ENCODE peak calls at places on chromosomes 7 and 10, in eight cellular contexts. W is IMR-90, J is Caco-2, K is A549, G is dorsolateral prefrontal cortex, D is left lung, C is lower lobe of right lung, R is Panc1. S is an unnamed sample.

GRCh38 chr10:117885206-117885605 is 161.5 kb downstream of the RAB11FIP2 start:
- DNase-seq in W (no peak), J (no peak), K (no peak), G (no peak), D (no peak), C (no peak), R (no peak), S (no peak)

GRCh38 chr10:44316187-44316921 is 68.5 kb downstream of the CXCL12 start:
- DNase-seq in W (no peak), J (peak), K (no peak), G (no peak), D (no peak), C (no peak), R (no peak), S (no peak)

GRCh38 chr7:132381742-132382472 is 194.4 kb downstream of the PLXNA4 start:
- DNase-seq in W (no peak), J (peak), K (no peak), G (no peak), D (no peak), C (no peak), R (no peak), S (no peak)

GRCh38 chr7:31002256-31002655 is 38.5 kb downstream of the GHRHR start:
- DNase-seq in W (no peak), J (no peak), K (no peak), G (no peak), D (no peak), C (no peak), R (no peak), S (peak)

GRCh38 chr7:123923599-123923998 is 1.4 kb upstream of the SPAM1 start:
- DNase-seq in W (no peak), J (no peak), K (no peak), G (no peak), D (no peak), C (no peak), R (no peak), S (no peak)

GRCh38 chr10:21726601-21727295 is 192.7 kb downstream of the MLLT10 start:
- DNase-seq in W (peak), J (no peak), K (no peak), G (no peak), D (no peak), C (no peak), R (no peak), S (no peak)

GRCh38 chr7:70717553-70718248 is 414.2 kb upstream of the GALNT17 start:
- DNase-seq in W (no peak), J (no peak), K (no peak), G (no peak), D (no peak), C (no peak), R (no peak), S (no peak)

GRCh38 chr10:126702181-126702580 is 31.7 kb upstream of the C10orf90 start:
- DNase-seq in W (peak), J (no peak), K (no peak), G (no peak), D (no peak), C (no peak), R (no peak), S (no peak)

GRCh38 chr10:16242446-16242845 is 194.4 kb upstream of the PTER start:
- DNase-seq in W (no peak), J (no peak), K (no peak), G (no peak), D (no peak), C (no peak), R (no peak), S (no peak)

GRCh38 chr7:153406486-153406872 is 645.7 kb upstream of the DPP6 start:
- DNase-seq in W (no peak), J (no peak), K (no peak), G (no peak), D (no peak), C (no peak), R (no peak), S (no peak)

GRCh38 chr10:10991144-10991543 is 26.5 kb upstream of the CELF2 start:
- DNase-seq in W (no peak), J (no peak), K (no peak), G (no peak), D (no peak), C (no peak), R (no peak), S (no peak)

GRCh38 chr7:123824754-123825067 is 20.3 kb upstream of the HYAL4 start:
- DNase-seq in W (no peak), J (peak), K (no peak), G (no peak), D (no peak), C (no peak), R (no peak), S (no peak)

GRCh38 chr7:106068986-106069385 is 43.1 kb downstream of the SYPL1 start:
- DNase-seq in W (no peak), J (no peak), K (no peak), G (no peak), D (no peak), C (no peak), R (no peak), S (peak)
- H3K4me3 ChIP-seq in W (no peak), J (no peak), K (no peak), G (no peak), D (no peak), C (no peak), R (no peak), S (no peak)

GRCh38 chr10:6214612-6215011 is 11.9 kb downstream of the PFKFB3 start:
- DNase-seq in W (no peak), J (no peak), K (no peak), G (no peak), D (no peak), C (no peak), R (no peak), S (no peak)
- H3K4me3 ChIP-seq in W (no peak), J (no peak), K (no peak), G (no peak), D (no peak), C (no peak), R (no peak), S (no peak)

GRCh38 chr7:41700044-41700471 is 2.8 kb downstream of the INHBA start:
- DNase-seq in W (peak), J (no peak), K (no peak), G (no peak), D (no peak), C (no peak), R (no peak), S (no peak)
- H3K4me3 ChIP-seq in W (peak), J (no peak), K (no peak), G (peak), D (peak), C (peak), R (peak), S (peak)

GRCh38 chr10:42934351-42934811 is 142.5 kb upstream of the RET start:
- DNase-seq in W (no peak), J (no peak), K (no peak), G (no peak), D (no peak), C (no peak), R (no peak), S (no peak)

GRCh38 chr10:42932735-42933453 is 144.0 kb upstream of the RET start:
- DNase-seq in W (no peak), J (no peak), K (no peak), G (no peak), D (no peak), C (peak), R (no peak), S (no peak)

GRCh38 chr10:42934842-42935241 is 142.0 kb upstream of the RET start:
- DNase-seq in W (no peak), J (no peak), K (no peak), G (no peak), D (no peak), C (no peak), R (no peak), S (no peak)

GRCh38 chr10:42932116-42932515 is 144.8 kb upstream of the RET start:
- DNase-seq in W (no peak), J (no peak), K (no peak), G (no peak), D (no peak), C (peak), R (no peak), S (no peak)

DNA sequence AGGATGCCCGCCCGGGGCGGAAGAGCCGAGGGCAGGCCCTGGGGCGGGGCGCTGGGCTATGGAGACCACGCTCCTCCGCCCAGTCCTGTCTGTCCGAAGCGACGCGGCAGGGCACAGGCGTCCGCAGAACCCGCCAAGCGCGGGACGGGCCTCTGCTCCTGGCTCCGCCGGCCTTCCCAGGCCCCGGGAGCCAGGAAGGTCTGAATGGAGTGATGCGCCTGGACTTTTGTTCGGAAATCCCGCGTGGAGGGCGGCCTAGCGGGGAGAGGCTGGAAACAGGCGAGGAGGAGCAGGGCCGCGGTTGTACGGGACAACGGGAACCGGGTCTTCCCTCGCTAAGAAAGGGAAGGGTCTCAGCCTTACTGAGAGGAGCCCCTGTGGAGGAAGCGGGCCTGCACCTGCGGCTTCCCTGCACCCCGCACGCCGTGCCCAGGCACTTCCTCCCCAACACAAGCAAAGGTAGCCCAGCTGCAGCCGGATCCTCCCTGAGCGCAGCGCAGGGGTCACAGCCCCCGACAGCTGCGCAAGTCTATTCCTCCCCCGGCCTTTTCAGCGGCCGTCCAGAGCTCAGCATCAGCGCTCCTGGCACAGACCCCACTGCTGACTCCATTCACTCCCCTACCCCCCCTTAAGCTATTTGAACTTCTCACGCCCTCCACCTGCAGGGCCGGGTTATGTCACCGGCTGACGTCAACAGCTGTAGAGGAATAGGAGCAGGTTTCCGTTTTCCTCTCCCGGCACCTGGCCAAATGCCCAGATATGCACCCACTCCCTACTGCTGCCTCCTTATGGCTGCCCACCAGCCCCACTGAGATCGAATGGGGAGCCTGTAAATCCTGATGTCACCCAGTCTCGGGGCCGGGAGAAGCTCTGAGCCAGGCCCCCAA is 143.2 kb upstream of the RET start:
- DNase-seq in W (peak), J (no peak), K (no peak), G (peak), D (no peak), C (no peak), R (no peak), S (peak)
- H3K4me3 ChIP-seq in W (no peak), J (no peak), K (no peak), G (peak), D (no peak), C (peak), R (no peak), S (no peak)

GRCh38 chr7:108585843-108586242 is 16.2 kb downstream of the DNAJB9 start:
- DNase-seq in W (no peak), J (no peak), K (no peak), G (no peak), D (no peak), C (no peak), R (no peak), S (no peak)
- H3K4me3 ChIP-seq in W (no peak), J (no peak), K (no peak), G (no peak), D (no peak), C (no peak), R (no peak), S (no peak)

GRCh38 chr10:129949411-129950335 is 14.4 kb downstream of the EBF3 start:
- DNase-seq in W (peak), J (no peak), K (no peak), G (no peak), D (peak), C (no peak), R (no peak), S (peak)
- H3K4me3 ChIP-seq in W (no peak), J (no peak), K (no peak), G (no peak), D (no peak), C (no peak), R (no peak), S (peak)

GRCh38 chr10:24721254-24722106 is 2.2 kb downstream of the ARHGAP21 start:
- DNase-seq in W (peak), J (peak), K (peak), G (no peak), D (peak), C (peak), R (no peak), S (peak)
- H3K4me3 ChIP-seq in W (peak), J (peak), K (peak), G (peak), D (peak), C (peak), R (peak), S (peak)

S was measured in fibroblast of the aortic adventitia.